ENCODE peak calls at places on chromosomes 13 and 19, in eight cellular contexts. D is GM23248; F is colonic mucosa; W is effector memory CD4-positive, alpha-beta T cell; H is thoracic aorta; L is cardiac muscle cell; O is heart right ventricle; X is pancreas. Q is an unnamed sample. For H3K4me1, the result is how much of the 10 kb centered on the place peaks cover.

GRCh38 chr13:45817833-45818232 is 33.7 kb downstream of the SIAH3 start:
- DNase-seq in W (no peak), F (no peak), O (no peak), L (peak), X (no peak), D (no peak), H (no peak), Q (no peak)

GRCh38 chr13:36362251-36362650 is 16.1 kb upstream of the SPART start:
- DNase-seq in L (peak), F (no peak), H (no peak), W (no peak), X (no peak), D (peak), O (no peak), Q (no peak)

GRCh38 chr19:33684550-33685303 is 63.0 kb downstream of the CHST8 start:
- DNase-seq in X (no peak), W (no peak), L (no peak), D (no peak), O (no peak), H (no peak), F (no peak), Q (no peak)

GRCh38 chr19:41548954-41549688 is 26.8 kb upstream of the CEACAM21 start:
- DNase-seq in W (peak), F (no peak), H (no peak), D (no peak), L (peak), X (no peak), O (peak), Q (no peak)

GRCh38 chr19:10112895-10113591 is 1.6 kb downstream of the P2RY11 start:
- DNase-seq in L (peak), O (no peak), D (peak), F (peak), W (peak), H (no peak), X (peak), Q (no peak)

GRCh38 chr13:33937373-33938087 is 119.6 kb downstream of the RFC3 start:
- DNase-seq in X (peak), L (no peak), F (no peak), W (no peak), H (no peak), O (no peak), D (no peak), Q (no peak)

GRCh38 chr19:27776020-27776419 is 1436.9 kb downstream of the UQCRFS1 start:
- DNase-seq in W (no peak), D (peak), X (no peak), L (peak), O (no peak), H (no peak), F (no peak), Q (no peak)

GRCh38 chr13:97272526-97272925 is 50.4 kb downstream of the MBNL2 start:
- DNase-seq in H (no peak), D (no peak), X (no peak), L (no peak), F (no peak), O (no peak), W (no peak), Q (no peak)

GRCh38 chr13:32951580-32951979 is 64.6 kb upstream of the KL start:
- DNase-seq in D (no peak), W (no peak), L (no peak), F (no peak), O (no peak), H (no peak), X (no peak), Q (no peak)

GRCh38 chr19:49801966-49802661 is 11.0 kb downstream of the FUZ start:
- DNase-seq in F (peak), X (peak), D (peak), H (peak), W (no peak), O (peak), L (peak), Q (no peak)

GRCh38 chr13:79767126-79767525 is 286.2 kb downstream of the NDFIP2 start:
- DNase-seq in L (peak), O (no peak), X (no peak), F (no peak), D (no peak), W (no peak), H (no peak), Q (no peak)

GRCh38 chr13:34675626-34676025 is 266.4 kb upstream of the NBEA start:
- DNase-seq in D (no peak), F (no peak), O (no peak), X (no peak), L (peak), H (no peak), W (no peak), Q (no peak)

GRCh38 chr19:28988066-28988465 is 224.9 kb downstream of the UQCRFS1 start:
- DNase-seq in W (no peak), O (no peak), X (no peak), D (no peak), L (no peak), H (no peak), F (no peak), Q (no peak)

GRCh38 chr13:37769078-37769477 is 100.5 kb downstream of the TRPC4 start:
- DNase-seq in H (no peak), F (no peak), O (no peak), L (no peak), X (no peak), W (no peak), D (peak), Q (no peak)

GRCh38 chr13:44425041-44425814 is 51.6 kb downstream of the SERP2 start:
- DNase-seq in H (no peak), W (no peak), F (no peak), D (no peak), L (no peak), X (no peak), O (no peak), Q (no peak)

GRCh38 chr13:65855276-65855675 is 1374.9 kb downstream of the PCDH9 start:
- DNase-seq in O (no peak), H (no peak), D (no peak), X (no peak), L (peak), W (no peak), F (no peak), Q (no peak)

DNA sequence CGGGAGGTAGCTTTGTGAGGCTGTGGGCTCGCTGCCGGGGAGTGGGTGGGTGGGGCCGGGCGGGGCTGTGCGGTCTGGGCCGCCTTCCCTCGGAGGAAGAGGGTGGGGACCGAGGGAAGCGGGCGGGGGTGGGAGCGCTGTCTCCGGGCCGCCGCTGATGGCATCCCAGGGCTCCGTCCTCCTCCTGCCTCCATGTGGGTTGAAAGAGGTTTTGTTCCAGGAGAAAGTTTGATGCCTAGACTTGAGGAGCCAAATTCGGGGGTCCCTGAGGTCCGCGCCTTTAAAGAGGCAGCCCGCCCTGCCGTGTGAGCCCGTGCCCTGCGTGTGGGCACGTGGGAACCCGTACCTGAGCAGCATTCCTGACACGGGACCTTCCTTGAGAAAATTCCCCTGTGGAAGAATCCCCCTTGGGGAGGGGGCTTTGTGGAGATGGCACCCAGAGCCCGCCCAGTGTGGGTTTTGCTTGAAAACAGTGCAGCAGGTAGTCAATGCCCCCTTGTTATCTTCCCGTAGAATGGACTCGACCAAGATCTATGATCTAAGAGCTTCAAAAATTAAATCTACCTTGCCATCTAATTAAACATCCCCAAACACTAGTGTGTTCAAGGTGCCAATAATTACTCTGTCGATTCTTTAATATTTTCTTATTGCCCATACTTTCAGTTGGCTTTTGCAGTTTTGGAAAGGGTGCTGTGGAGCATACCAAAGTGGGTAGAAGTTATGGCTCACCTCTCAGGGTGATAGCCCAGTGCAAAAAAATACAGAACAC is 107.8 kb downstream of the RXFP2 start:
- DNase-seq in X (no peak), H (no peak), D (peak), L (peak), W (no peak), O (peak), F (peak), Q (no peak)
- H3K27ac ChIP-seq in X (no peak), H (peak), D (no peak), L (no peak), W (peak), O (peak), F (no peak), Q (no peak)

GRCh38 chr13:30318026-30318425 is 10.7 kb upstream of the KATNAL1 start:
- DNase-seq in W (no peak), D (no peak), X (no peak), O (no peak), L (peak), H (no peak), F (no peak), Q (no peak)
- H3K4me1 ChIP-seq in W (under half), D (under half), X (under half), O (under half), L (under half), H (under half), F (under half), Q (under half)

DNA sequence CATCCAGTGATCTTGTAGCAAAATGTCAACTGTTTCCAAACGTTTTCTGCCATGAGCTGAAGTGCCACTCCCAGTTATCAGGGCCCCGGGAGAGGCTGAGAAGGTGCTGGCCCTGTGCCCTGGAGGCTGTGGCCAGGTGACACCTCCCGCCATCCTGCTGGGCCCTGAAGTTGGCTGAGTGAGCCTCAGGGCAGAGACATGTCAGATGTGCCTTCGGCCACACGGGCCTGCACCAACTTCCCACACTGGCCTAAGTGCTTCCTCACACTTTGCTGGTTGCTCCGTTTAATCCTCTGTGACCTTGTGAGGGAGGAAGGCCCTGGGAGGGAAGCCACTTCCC is 4.8 kb downstream of the ADPRHL1 start:
- DNase-seq in L (no peak), D (no peak), O (peak), X (no peak), W (no peak), F (peak), H (no peak), Q (no peak)
- H3K4me3 ChIP-seq in L (no peak), D (no peak), O (peak), X (no peak), W (no peak), F (peak), H (no peak), Q (peak)

GRCh38 chr19:13104848-13105646 is 2.4 kb upstream of the LYL1 start:
- DNase-seq in F (no peak), D (no peak), W (no peak), L (no peak), X (no peak), H (no peak), O (no peak), Q (no peak)
- H3K27ac ChIP-seq in F (peak), D (no peak), W (peak), L (no peak), X (no peak), H (no peak), O (peak), Q (no peak)

DNA sequence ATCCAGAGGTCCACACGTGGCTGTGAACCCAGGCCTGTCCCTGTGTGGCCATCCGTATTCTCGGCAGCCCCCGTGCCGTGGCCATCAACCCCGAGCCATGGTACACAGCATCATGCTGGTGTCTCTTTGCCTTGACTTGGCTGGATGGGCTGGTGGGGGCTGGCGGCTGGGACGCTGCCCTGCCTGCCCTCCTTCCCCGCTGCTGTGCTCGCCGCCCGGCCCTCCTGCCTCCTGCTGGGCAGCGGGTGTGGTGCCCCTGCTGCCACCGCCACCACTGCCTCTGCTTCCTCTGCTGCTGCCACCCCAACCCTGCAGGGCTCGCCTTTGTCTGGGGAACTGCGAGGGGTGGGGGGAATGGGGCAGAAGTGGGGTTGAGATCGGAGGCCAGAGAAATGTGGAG is 19.7 kb upstream of the EHD2 start:
- DNase-seq in H (no peak), F (no peak), D (no peak), O (no peak), L (no peak), X (no peak), W (no peak), Q (no peak)
- H3K4me1 ChIP-seq in H (under half), F (under half), D (under half), O (under half), L (under half), X (under half), W (under half), Q (under half)

GRCh38 chr13:63609574-63609973 is 2193.9 kb upstream of the PCDH20 start:
- DNase-seq in X (no peak), H (no peak), F (no peak), L (no peak), O (no peak), D (no peak), W (no peak), Q (no peak)

GRCh38 chr13:63607153-63607552 is 2191.5 kb upstream of the PCDH20 start:
- DNase-seq in D (no peak), H (no peak), W (no peak), O (no peak), L (no peak), X (no peak), F (no peak), Q (no peak)

GRCh38 chr13:63605403-63605802 is 2189.8 kb upstream of the PCDH20 start:
- DNase-seq in W (no peak), H (no peak), F (no peak), D (no peak), L (no peak), O (no peak), X (no peak), Q (no peak)

GRCh38 chr13:63605962-63606361 is 2190.3 kb upstream of the PCDH20 start:
- DNase-seq in W (no peak), X (no peak), L (no peak), F (no peak), D (no peak), O (no peak), H (no peak), Q (no peak)
- H3K4me3 ChIP-seq in W (no peak), X (no peak), L (no peak), F (no peak), D (no peak), O (no peak), H (no peak), Q (no peak)

GRCh38 chr19:35006999-35007365 is 6.9 kb downstream of the GRAMD1A start:
- DNase-seq in W (no peak), X (no peak), H (no peak), L (no peak), F (peak), O (no peak), D (no peak), Q (no peak)
- H3K27ac ChIP-seq in W (no peak), X (peak), H (no peak), L (no peak), F (peak), O (peak), D (no peak), Q (no peak)